ENCODE peak calls at places on chromosomes 7 and 10, in five cellular contexts. One of them, this sample, is unnamed.

GRCh38 chr10:131745591-131745990 is 155.2 kb upstream of the PPP2R2D start:
- DNase-seq in mesendoderm: no peak
- DNase-seq in fibroblast of gingiva: no peak
- DNase-seq in A172: no peak
- DNase-seq in fibroblast of lung: no peak
- DNase-seq in this sample: no peak

GRCh38 chr7:157851501-157852067 is 514.8 kb downstream of the DNAJB6 start:
- DNase-seq in mesendoderm: peak
- DNase-seq in fibroblast of lung: peak
- DNase-seq in fibroblast of gingiva: no peak
- DNase-seq in A172: peak
- DNase-seq in this sample: peak

GRCh38 chr7:120370954-120371353 is 98.0 kb downstream of the KCND2 start:
- DNase-seq in fibroblast of gingiva: no peak
- DNase-seq in mesendoderm: no peak
- DNase-seq in fibroblast of lung: no peak
- DNase-seq in A172: no peak
- DNase-seq in this sample: no peak

GRCh38 chr7:28865494-28866257 is 92.5 kb downstream of the TRIL start:
- DNase-seq in fibroblast of gingiva: peak
- DNase-seq in A172: no peak
- DNase-seq in fibroblast of lung: peak
- DNase-seq in mesendoderm: peak
- DNase-seq in this sample: no peak

GRCh38 chr10:101006593-101007098 is 7.0 kb downstream of the LZTS2 start:
- DNase-seq in fibroblast of lung: no peak
- DNase-seq in fibroblast of gingiva: no peak
- DNase-seq in A172: no peak
- DNase-seq in mesendoderm: no peak
- DNase-seq in this sample: no peak

GRCh38 chr7:135337506-135337905 is 103.9 kb downstream of the STRA8 start:
- DNase-seq in fibroblast of lung: no peak
- DNase-seq in A172: no peak
- DNase-seq in mesendoderm: no peak
- DNase-seq in fibroblast of gingiva: no peak
- DNase-seq in this sample: no peak

GRCh38 chr7:42080831-42081230 is 156.2 kb downstream of the GLI3 start:
- DNase-seq in fibroblast of gingiva: peak
- DNase-seq in A172: no peak
- DNase-seq in mesendoderm: no peak
- DNase-seq in fibroblast of lung: no peak
- DNase-seq in this sample: no peak

GRCh38 chr7:29113384-29114102 is 32.8 kb downstream of the CPVL start:
- DNase-seq in fibroblast of lung: peak
- DNase-seq in fibroblast of gingiva: no peak
- DNase-seq in A172: peak
- DNase-seq in mesendoderm: peak
- DNase-seq in this sample: peak

GRCh38 chr10:1048349-1048731 is 579 bp downstream of the IDI1 start:
- DNase-seq in A172: peak
- DNase-seq in mesendoderm: no peak
- DNase-seq in fibroblast of lung: peak
- DNase-seq in fibroblast of gingiva: peak
- DNase-seq in this sample: no peak

GRCh38 chr10:124599588-124600050 is 138.0 kb downstream of the LHPP start:
- DNase-seq in fibroblast of gingiva: no peak
- DNase-seq in A172: no peak
- DNase-seq in mesendoderm: no peak
- DNase-seq in fibroblast of lung: no peak
- DNase-seq in this sample: no peak

GRCh38 chr7:143892527-143893300 is 9.3 kb downstream of the TCAF1 start:
- DNase-seq in fibroblast of lung: peak
- DNase-seq in mesendoderm: peak
- DNase-seq in A172: peak
- DNase-seq in fibroblast of gingiva: no peak
- DNase-seq in this sample: no peak

GRCh38 chr10:4243651-4244050 is 458.6 kb upstream of the KLF6 start:
- DNase-seq in fibroblast of gingiva: peak
- DNase-seq in A172: peak
- DNase-seq in fibroblast of lung: peak
- DNase-seq in mesendoderm: peak
- DNase-seq in this sample: no peak

GRCh38 chr7:42858570-42858969 is 53.3 kb downstream of the C7orf25 start:
- DNase-seq in A172: peak
- DNase-seq in mesendoderm: no peak
- DNase-seq in fibroblast of lung: peak
- DNase-seq in fibroblast of gingiva: no peak
- DNase-seq in this sample: no peak

GRCh38 chr7:710161-710560 is 16.3 kb upstream of the DNAAF5 start:
- DNase-seq in mesendoderm: no peak
- DNase-seq in fibroblast of gingiva: no peak
- DNase-seq in fibroblast of lung: no peak
- DNase-seq in A172: no peak
- DNase-seq in this sample: no peak

GRCh38 chr7:139737221-139738100 is 40.3 kb downstream of the HIPK2 start:
- DNase-seq in A172: no peak
- DNase-seq in fibroblast of lung: no peak
- DNase-seq in mesendoderm: no peak
- DNase-seq in fibroblast of gingiva: no peak
- DNase-seq in this sample: no peak

GRCh38 chr10:58714436-58714835 is 201.8 kb downstream of the BICC1 start:
- DNase-seq in mesendoderm: no peak
- DNase-seq in fibroblast of lung: peak
- DNase-seq in A172: no peak
- DNase-seq in fibroblast of gingiva: no peak
- DNase-seq in this sample: no peak

GRCh38 chr7:50448823-50449222 is 1.3 kb downstream of the FIGNL1 start:
- DNase-seq in A172: no peak
- DNase-seq in fibroblast of lung: no peak
- DNase-seq in fibroblast of gingiva: no peak
- DNase-seq in mesendoderm: no peak
- DNase-seq in this sample: no peak

GRCh38 chr10:108439397-108439796 is 1274.9 kb upstream of the SORCS1 start:
- DNase-seq in fibroblast of gingiva: no peak
- DNase-seq in A172: no peak
- DNase-seq in fibroblast of lung: peak
- DNase-seq in mesendoderm: no peak
- DNase-seq in this sample: no peak

GRCh38 chr10:124690971-124691370 is 53.2 kb downstream of the FAM53B start:
- DNase-seq in mesendoderm: no peak
- DNase-seq in A172: no peak
- DNase-seq in fibroblast of lung: no peak
- DNase-seq in fibroblast of gingiva: no peak
- DNase-seq in this sample: no peak

GRCh38 chr10:99234739-99235468 is 748 bp downstream of the HPSE2 start:
- DNase-seq in fibroblast of lung: peak
- DNase-seq in mesendoderm: peak
- DNase-seq in fibroblast of gingiva: peak
- DNase-seq in A172: no peak
- DNase-seq in this sample: peak

GRCh38 chr10:71735709-71736569 is 16.4 kb upstream of the C10orf105 start:
- DNase-seq in fibroblast of gingiva: no peak
- DNase-seq in fibroblast of lung: no peak
- DNase-seq in mesendoderm: no peak
- DNase-seq in A172: no peak
- DNase-seq in this sample: no peak

GRCh38 chr10:27190508-27190907 is 35.4 kb downstream of the MASTL start:
- DNase-seq in fibroblast of gingiva: no peak
- DNase-seq in mesendoderm: no peak
- DNase-seq in fibroblast of lung: no peak
- DNase-seq in A172: no peak
- DNase-seq in this sample: no peak

GRCh38 chr7:128879939-128880746 is 17.5 kb downstream of the ATP6V1F start:
- DNase-seq in fibroblast of gingiva: peak
- DNase-seq in A172: peak
- DNase-seq in fibroblast of lung: peak
- DNase-seq in mesendoderm: peak
- DNase-seq in this sample: peak

GRCh38 chr10:128316925-128317324 is 190.7 kb upstream of the MKI67 start:
- DNase-seq in fibroblast of lung: no peak
- DNase-seq in fibroblast of gingiva: no peak
- DNase-seq in A172: no peak
- DNase-seq in mesendoderm: peak
- DNase-seq in this sample: peak

GRCh38 chr10:91194497-91195179 is 25.8 kb upstream of the PCGF5 start:
- DNase-seq in fibroblast of gingiva: no peak
- DNase-seq in fibroblast of lung: peak
- DNase-seq in mesendoderm: no peak
- DNase-seq in A172: no peak
- DNase-seq in this sample: no peak

GRCh38 chr7:39623312-39624201 is at the start of gene RALA:
- DNase-seq in fibroblast of gingiva: peak
- DNase-seq in fibroblast of lung: peak
- DNase-seq in A172: peak
- DNase-seq in mesendoderm: peak
- DNase-seq in this sample: peak

GRCh38 chr7:124690840-124691239 is 74.8 kb downstream of the GPR37 start:
- DNase-seq in mesendoderm: no peak
- DNase-seq in fibroblast of gingiva: no peak
- DNase-seq in A172: no peak
- DNase-seq in fibroblast of lung: no peak
- DNase-seq in this sample: no peak

GRCh38 chr10:87635498-87636312 is 24.0 kb upstream of the PAPSS2 start:
- DNase-seq in fibroblast of lung: peak
- DNase-seq in A172: peak
- DNase-seq in fibroblast of gingiva: peak
- DNase-seq in mesendoderm: peak
- DNase-seq in this sample: peak

GRCh38 chr7:69871886-69872592 is 273.8 kb downstream of the AUTS2 start:
- DNase-seq in mesendoderm: no peak
- DNase-seq in A172: peak
- DNase-seq in fibroblast of gingiva: no peak
- DNase-seq in fibroblast of lung: no peak
- DNase-seq in this sample: no peak

GRCh38 chr10:95415631-95416031 is 124.8 kb upstream of the PDLIM1 start:
- DNase-seq in A172: no peak
- DNase-seq in fibroblast of gingiva: no peak
- DNase-seq in mesendoderm: no peak
- DNase-seq in fibroblast of lung: no peak
- DNase-seq in this sample: peak

GRCh38 chr7:114086906-114087651 is 168.3 kb upstream of the PPP1R3A start:
- DNase-seq in fibroblast of lung: peak
- DNase-seq in fibroblast of gingiva: peak
- DNase-seq in mesendoderm: peak
- DNase-seq in A172: no peak
- DNase-seq in this sample: peak